ENCODE peak calls at places on chromosomes 13 and 19, in eight cellular contexts. S, X, E, K, D, Y, F and I are unnamed samples.

GRCh38 chr19:39192846-39193245 is 3.9 kb upstream of the NCCRP1 start:
- DNase-seq in S (no peak), X (peak), E (no peak), K (no peak), D (no peak), Y (no peak), F (no peak), I (no peak)

GRCh38 chr13:30338331-30338851 is 31.0 kb upstream of the KATNAL1 start:
- DNase-seq in S (no peak), X (no peak), E (no peak), K (no peak), D (no peak), Y (no peak), F (peak), I (peak)

GRCh38 chr13:97659602-97660001 is 225.6 kb downstream of the RAP2A start:
- DNase-seq in S (peak), X (no peak), E (no peak), K (no peak), D (no peak), Y (no peak), F (peak), I (peak)

GRCh38 chr19:54297759-54298305 is 15.1 kb downstream of the LILRA5 start:
- DNase-seq in S (no peak), X (no peak), E (no peak), K (no peak), D (no peak), Y (peak), F (no peak), I (no peak)

GRCh38 chr19:55447421-55448174 is 4.5 kb upstream of the SHISA7 start:
- DNase-seq in S (peak), X (no peak), E (no peak), K (no peak), D (no peak), Y (no peak), F (peak), I (no peak)

GRCh38 chr19:4986471-4986888 is 17.6 kb downstream of the KDM4B start:
- DNase-seq in S (no peak), X (no peak), E (no peak), K (no peak), D (no peak), Y (no peak), F (no peak), I (no peak)

GRCh38 chr13:59946924-59947323 is 216.8 kb downstream of the DIAPH3 start:
- DNase-seq in S (peak), X (peak), E (no peak), K (no peak), D (no peak), Y (no peak), F (peak), I (no peak)

GRCh38 chr13:38417241-38417640 is 67.6 kb downstream of the UFM1 start:
- DNase-seq in S (no peak), X (no peak), E (no peak), K (no peak), D (no peak), Y (no peak), F (peak), I (no peak)

GRCh38 chr13:105908581-105908980 is 626.9 kb downstream of the EFNB2 start:
- DNase-seq in S (no peak), X (no peak), E (no peak), K (no peak), D (no peak), Y (no peak), F (no peak), I (no peak)

GRCh38 chr19:18830488-18830887 is 1.3 kb upstream of the UPF1 start:
- DNase-seq in S (no peak), X (no peak), E (no peak), K (no peak), D (no peak), Y (no peak), F (no peak), I (no peak)

GRCh38 chr19:49710372-49710951 is 19.5 kb downstream of the CPT1C start:
- DNase-seq in S (peak), X (no peak), E (no peak), K (no peak), D (no peak), Y (no peak), F (peak), I (no peak)

GRCh38 chr13:51801631-51802099 is 2.3 kb downstream of the DHRS12 start:
- DNase-seq in S (no peak), X (no peak), E (peak), K (peak), D (no peak), Y (peak), F (no peak), I (no peak)

GRCh38 chr13:37878496-37878895 is 8.9 kb upstream of the TRPC4 start:
- DNase-seq in S (peak), X (no peak), E (no peak), K (no peak), D (no peak), Y (no peak), F (peak), I (no peak)

GRCh38 chr19:1766800-1767352 is 13.6 kb downstream of the ONECUT3 start:
- DNase-seq in S (no peak), X (no peak), E (no peak), K (no peak), D (no peak), Y (no peak), F (no peak), I (no peak)

GRCh38 chr19:51093066-51093465 is 10.4 kb upstream of the KLK14 start:
- DNase-seq in S (no peak), X (no peak), E (no peak), K (no peak), D (no peak), Y (no peak), F (no peak), I (no peak)

GRCh38 chr19:50909240-50910070 is 1.7 kb downstream of the KLK4 start:
- DNase-seq in S (peak), X (no peak), E (no peak), K (peak), D (no peak), Y (no peak), F (peak), I (no peak)

GRCh38 chr19:16076958-16077611 is 790 bp downstream of the TPM4 start:
- DNase-seq in S (peak), X (no peak), E (peak), K (peak), D (no peak), Y (peak), F (no peak), I (no peak)

GRCh38 chr19:35513975-35514809 is 743 bp upstream of the DMKN start:
- DNase-seq in S (peak), X (no peak), E (no peak), K (no peak), D (no peak), Y (no peak), F (peak), I (no peak)

GRCh38 chr13:44423824-44424223 is 50.2 kb downstream of the SERP2 start:
- DNase-seq in S (no peak), X (no peak), E (no peak), K (no peak), D (no peak), Y (peak), F (no peak), I (peak)

GRCh38 chr13:76758257-76758656 is 127.9 kb downstream of the KCTD12 start:
- DNase-seq in S (peak), X (no peak), E (no peak), K (no peak), D (no peak), Y (no peak), F (no peak), I (no peak)

GRCh38 chr13:79492313-79492798 is 11.4 kb downstream of the NDFIP2 start:
- DNase-seq in S (no peak), X (no peak), E (no peak), K (no peak), D (no peak), Y (no peak), F (peak), I (no peak)

GRCh38 chr13:42279080-42279479 is 7.1 kb downstream of the AKAP11 start:
- DNase-seq in S (no peak), X (no peak), E (no peak), K (no peak), D (no peak), Y (no peak), F (peak), I (no peak)

GRCh38 chr13:83677985-83678384 is 204.3 kb downstream of the SLITRK1 start:
- DNase-seq in S (no peak), X (no peak), E (no peak), K (no peak), D (no peak), Y (no peak), F (no peak), I (no peak)

GRCh38 chr19:41175825-41176734 is 16.9 kb upstream of the CYP2S1 start:
- DNase-seq in S (peak), X (peak), E (no peak), K (peak), D (peak), Y (no peak), F (peak), I (no peak)

GRCh38 chr13:74868044-74868443 is 613.9 kb downstream of the TBC1D4 start:
- DNase-seq in S (no peak), X (no peak), E (no peak), K (no peak), D (no peak), Y (no peak), F (peak), I (no peak)

GRCh38 chr13:112905619-112905989 is 63.4 kb upstream of the MCF2L start:
- DNase-seq in S (no peak), X (no peak), E (no peak), K (no peak), D (no peak), Y (peak), F (no peak), I (no peak)

GRCh38 chr19:30492581-30492980 is 120.4 kb downstream of the ZNF536 start:
- DNase-seq in S (no peak), X (no peak), E (no peak), K (no peak), D (no peak), Y (no peak), F (no peak), I (no peak)

GRCh38 chr19:8451885-8452284 is 7.1 kb downstream of the HNRNPM start:
- DNase-seq in S (peak), X (peak), E (no peak), K (no peak), D (no peak), Y (no peak), F (peak), I (no peak)

GRCh38 chr13:29696606-29697005 is 101.1 kb upstream of the SLC7A1 start:
- DNase-seq in S (no peak), X (no peak), E (no peak), K (no peak), D (no peak), Y (no peak), F (no peak), I (no peak)

GRCh38 chr19:44540736-44541135 is 11.3 kb upstream of the CEACAM20 start:
- DNase-seq in S (no peak), X (no peak), E (no peak), K (no peak), D (no peak), Y (no peak), F (no peak), I (peak)

DNA sequence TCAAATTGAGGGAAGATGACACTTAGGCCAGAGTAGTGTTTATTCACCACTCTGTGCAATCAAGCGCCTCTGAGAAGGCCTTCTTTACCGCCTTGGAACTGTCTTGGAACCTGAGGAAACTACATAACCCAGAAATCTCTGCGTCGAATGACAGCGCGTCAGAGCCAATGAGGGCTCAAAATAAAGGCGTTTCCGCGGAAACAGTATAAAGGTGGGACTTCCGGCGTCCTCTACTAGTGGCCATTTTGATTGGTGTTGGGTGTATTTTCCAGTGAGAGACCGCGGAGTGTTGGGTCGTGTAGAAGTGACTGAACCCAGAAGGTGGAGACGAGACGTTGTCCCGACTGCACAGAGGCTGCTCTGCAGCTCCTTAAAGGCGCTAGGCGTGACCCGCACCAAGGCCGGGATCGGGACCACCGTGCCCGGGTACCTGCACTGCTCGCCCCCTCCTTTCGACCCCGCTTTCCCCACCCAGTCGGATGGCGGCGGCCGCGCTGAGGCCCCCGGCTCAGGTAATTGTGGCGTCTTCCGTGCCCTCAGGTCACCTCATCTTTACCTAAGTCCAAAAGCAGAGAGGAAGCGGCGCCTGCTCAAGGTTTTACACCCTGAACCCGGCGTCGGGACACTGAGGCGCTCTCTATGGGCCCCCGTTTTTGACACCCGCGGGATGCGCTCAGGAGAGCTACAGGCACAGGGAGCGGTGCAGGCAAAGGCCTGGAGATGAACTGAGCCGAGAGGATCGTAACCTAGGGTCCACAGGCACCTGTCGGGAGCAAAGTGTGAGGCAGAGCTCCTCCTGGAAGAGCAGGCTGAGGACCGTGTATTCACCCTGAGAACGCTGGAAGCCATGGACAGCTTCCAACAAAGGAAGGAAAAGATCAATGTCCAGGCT is at the start of gene ZNF776:
- DNase-seq in S (peak), X (peak), E (peak), K (peak), D (peak), Y (peak), F (peak), I (peak)
- TF ChIP-seq CTCF in S (no peak), X (no peak), E (peak), K (no peak), D (no peak), Y (no peak), F (no peak), I (peak)

GRCh38 chr19:10602330-10603083 is 15.4 kb upstream of the AP1M2 start:
- DNase-seq in S (peak), X (no peak), E (peak), K (peak), D (peak), Y (peak), F (peak), I (peak)

GRCh38 chr19:10601999-10602329 is 14.9 kb upstream of the AP1M2 start:
- DNase-seq in S (no peak), X (no peak), E (no peak), K (no peak), D (no peak), Y (no peak), F (no peak), I (no peak)

GRCh38 chr19:10603873-10604459 is 16.9 kb upstream of the AP1M2 start:
- DNase-seq in S (no peak), X (no peak), E (peak), K (no peak), D (no peak), Y (no peak), F (peak), I (no peak)

GRCh38 chr19:10603084-10603872 is 16.2 kb upstream of the AP1M2 start:
- DNase-seq in S (peak), X (no peak), E (peak), K (peak), D (no peak), Y (peak), F (no peak), I (no peak)

GRCh38 chr19:10604460-10604980 is 17.4 kb upstream of the AP1M2 start:
- DNase-seq in S (no peak), X (no peak), E (no peak), K (no peak), D (no peak), Y (peak), F (no peak), I (no peak)
- TF ChIP-seq CTCF in S (no peak), X (no peak), E (no peak), K (no peak), D (no peak), Y (no peak), F (no peak), I (no peak)

GRCh38 chr13:45464687-45465453 is at the start of gene COG3:
- DNase-seq in S (peak), X (peak), E (peak), K (peak), D (peak), Y (peak), F (peak), I (peak)
- TF ChIP-seq CTCF in S (peak), X (no peak), E (no peak), K (no peak), D (no peak), Y (no peak), F (peak), I (no peak)

GRCh38 chr13:48975101-48975925 is at the start of gene FNDC3A:
- DNase-seq in S (peak), X (peak), E (peak), K (peak), D (no peak), Y (peak), F (peak), I (peak)
- TF ChIP-seq CTCF in S (peak), X (peak), E (peak), K (no peak), D (no peak), Y (no peak), F (peak), I (no peak)

DNA sequence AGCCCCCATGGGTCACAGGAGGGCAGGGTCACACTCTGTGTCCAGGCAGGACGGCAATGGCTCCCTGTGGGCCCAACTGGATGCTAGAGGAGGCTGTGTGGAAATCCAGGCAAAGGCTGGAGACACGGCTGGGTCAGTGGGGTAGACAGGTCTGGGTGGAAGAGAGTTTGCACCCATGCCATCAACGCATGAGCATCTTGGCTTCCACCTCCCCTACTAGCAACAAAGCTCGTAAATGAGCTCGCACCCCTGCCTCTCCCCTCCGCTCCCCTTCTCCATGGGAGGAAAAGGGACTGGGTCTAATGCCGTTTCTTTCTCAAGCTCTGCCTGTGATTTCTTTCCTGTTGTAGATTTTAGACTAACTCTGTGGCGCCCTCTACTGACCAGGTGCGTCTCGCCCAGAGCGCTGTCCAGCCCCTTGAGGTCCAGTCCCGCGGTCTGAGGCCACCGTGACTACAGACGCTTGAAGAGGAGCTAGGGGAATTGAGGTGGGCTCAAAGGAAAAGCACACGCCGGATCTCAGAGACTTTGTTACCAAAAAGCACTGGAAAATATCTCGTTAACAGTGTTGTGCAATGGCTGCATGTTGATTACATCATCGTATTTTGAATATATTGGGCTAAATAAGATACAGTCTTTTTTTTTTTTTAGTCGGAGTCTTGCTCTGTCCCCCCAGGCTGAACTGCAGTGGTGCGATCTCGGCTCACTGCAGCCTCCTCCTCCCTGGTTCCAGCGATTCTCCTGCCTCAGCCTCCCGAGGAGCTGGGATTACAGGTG is 50.7 kb upstream of the USP29 start:
- DNase-seq in S (no peak), X (no peak), E (no peak), K (no peak), D (peak), Y (no peak), F (no peak), I (no peak)
- TF ChIP-seq CTCF in S (no peak), X (no peak), E (peak), K (no peak), D (no peak), Y (no peak), F (no peak), I (no peak)